ENCODE peak calls at places on chromosomes 16 and 17, in seven cellular contexts. One of them, this sample, is unnamed.

GRCh38 chr16:15953477-15953876 is 4.1 kb downstream of the ABCC1 start:
- DNase-seq in activated CD8-positive, alpha-beta memory T cell treated with anti-CD3 and anti-CD28 coated beads for 24 hours: no peak
- DNase-seq in H7: no peak
- DNase-seq in cardiac muscle cell: no peak
- DNase-seq in iris pigment epithelial cell: no peak
- DNase-seq in AG09319: no peak
- DNase-seq in cardiac fibroblast: no peak
- DNase-seq in this sample: no peak

GRCh38 chr16:89422527-89422904 is 67.8 kb downstream of the ANKRD11 start:
- DNase-seq in activated CD8-positive, alpha-beta memory T cell treated with anti-CD3 and anti-CD28 coated beads for 24 hours: peak; percentile 77
- DNase-seq in H7: no peak
- DNase-seq in cardiac muscle cell: no peak
- DNase-seq in iris pigment epithelial cell: peak; percentile 59
- DNase-seq in AG09319: no peak
- DNase-seq in cardiac fibroblast: peak; percentile 90
- DNase-seq in this sample: no peak

GRCh38 chr16:49679085-49679484 is 176.8 kb downstream of the ZNF423 start:
- DNase-seq in activated CD8-positive, alpha-beta memory T cell treated with anti-CD3 and anti-CD28 coated beads for 24 hours: no peak
- DNase-seq in H7: no peak
- DNase-seq in cardiac muscle cell: no peak
- DNase-seq in iris pigment epithelial cell: no peak
- DNase-seq in AG09319: no peak
- DNase-seq in cardiac fibroblast: no peak
- DNase-seq in this sample: no peak

GRCh38 chr17:35895602-35896001 is 15.4 kb upstream of the CCL5 start:
- DNase-seq in activated CD8-positive, alpha-beta memory T cell treated with anti-CD3 and anti-CD28 coated beads for 24 hours: no peak
- DNase-seq in H7: no peak
- DNase-seq in cardiac muscle cell: no peak
- DNase-seq in iris pigment epithelial cell: peak; percentile 76
- DNase-seq in AG09319: no peak
- DNase-seq in cardiac fibroblast: peak; percentile 83
- DNase-seq in this sample: no peak

GRCh38 chr16:72066747-72067146 is 3.7 kb downstream of the HPR start:
- DNase-seq in activated CD8-positive, alpha-beta memory T cell treated with anti-CD3 and anti-CD28 coated beads for 24 hours: no peak
- DNase-seq in H7: peak; percentile 39
- DNase-seq in cardiac muscle cell: peak; percentile 72
- DNase-seq in iris pigment epithelial cell: peak; percentile 42
- DNase-seq in AG09319: no peak
- DNase-seq in cardiac fibroblast: peak; percentile 57
- DNase-seq in this sample: peak; percentile 46

GRCh38 chr16:4283939-4284338 is 11.1 kb upstream of the TFAP4 start:
- DNase-seq in activated CD8-positive, alpha-beta memory T cell treated with anti-CD3 and anti-CD28 coated beads for 24 hours: no peak
- DNase-seq in H7: no peak
- DNase-seq in cardiac muscle cell: no peak
- DNase-seq in iris pigment epithelial cell: peak; percentile 46
- DNase-seq in AG09319: no peak
- DNase-seq in cardiac fibroblast: no peak
- DNase-seq in this sample: no peak

GRCh38 chr16:21167360-21167759 is 8.9 kb downstream of the LDAF1 start:
- DNase-seq in activated CD8-positive, alpha-beta memory T cell treated with anti-CD3 and anti-CD28 coated beads for 24 hours: no peak
- DNase-seq in H7: no peak
- DNase-seq in cardiac muscle cell: no peak
- DNase-seq in iris pigment epithelial cell: peak; percentile 95
- DNase-seq in AG09319: no peak
- DNase-seq in cardiac fibroblast: peak; percentile 97
- DNase-seq in this sample: no peak

GRCh38 chr16:67648088-67648763 is 3.3 kb downstream of the CARMIL2 start:
- DNase-seq in activated CD8-positive, alpha-beta memory T cell treated with anti-CD3 and anti-CD28 coated beads for 24 hours: no peak
- DNase-seq in H7: peak; percentile 65
- DNase-seq in cardiac muscle cell: no peak
- DNase-seq in iris pigment epithelial cell: no peak
- DNase-seq in AG09319: no peak
- DNase-seq in cardiac fibroblast: no peak
- DNase-seq in this sample: no peak

GRCh38 chr17:73340093-73340596 is 28.3 kb upstream of the CDC42EP4 start:
- DNase-seq in activated CD8-positive, alpha-beta memory T cell treated with anti-CD3 and anti-CD28 coated beads for 24 hours: no peak
- DNase-seq in H7: no peak
- DNase-seq in cardiac muscle cell: no peak
- DNase-seq in iris pigment epithelial cell: peak; percentile 96
- DNase-seq in AG09319: peak; percentile 86
- DNase-seq in cardiac fibroblast: peak; percentile 97
- DNase-seq in this sample: no peak

GRCh38 chr16:21239646-21240045 is 6.1 kb downstream of the ANKS4B start:
- DNase-seq in activated CD8-positive, alpha-beta memory T cell treated with anti-CD3 and anti-CD28 coated beads for 24 hours: no peak
- DNase-seq in H7: no peak
- DNase-seq in cardiac muscle cell: no peak
- DNase-seq in iris pigment epithelial cell: no peak
- DNase-seq in AG09319: no peak
- DNase-seq in cardiac fibroblast: no peak
- DNase-seq in this sample: no peak

GRCh38 chr17:19244357-19244756 is 7.2 kb downstream of the EPN2 start:
- DNase-seq in activated CD8-positive, alpha-beta memory T cell treated with anti-CD3 and anti-CD28 coated beads for 24 hours: no peak
- DNase-seq in H7: no peak
- DNase-seq in cardiac muscle cell: no peak
- DNase-seq in iris pigment epithelial cell: no peak
- DNase-seq in AG09319: no peak
- DNase-seq in cardiac fibroblast: no peak
- DNase-seq in this sample: no peak

GRCh38 chr16:84453061-84453752 is 51.3 kb downstream of the MEAK7 start:
- DNase-seq in activated CD8-positive, alpha-beta memory T cell treated with anti-CD3 and anti-CD28 coated beads for 24 hours: peak; percentile 41
- DNase-seq in H7: peak; percentile 47
- DNase-seq in cardiac muscle cell: no peak
- DNase-seq in iris pigment epithelial cell: no peak
- DNase-seq in AG09319: no peak
- DNase-seq in cardiac fibroblast: no peak
- DNase-seq in this sample: no peak

GRCh38 chr17:6023452-6023851 is 46.7 kb upstream of the WSCD1 start:
- DNase-seq in activated CD8-positive, alpha-beta memory T cell treated with anti-CD3 and anti-CD28 coated beads for 24 hours: no peak
- DNase-seq in H7: no peak
- DNase-seq in cardiac muscle cell: no peak
- DNase-seq in iris pigment epithelial cell: no peak
- DNase-seq in AG09319: no peak
- DNase-seq in cardiac fibroblast: no peak
- DNase-seq in this sample: no peak

GRCh38 chr16:53864819-53865491 is 161.0 kb downstream of the FTO start:
- DNase-seq in activated CD8-positive, alpha-beta memory T cell treated with anti-CD3 and anti-CD28 coated beads for 24 hours: no peak
- DNase-seq in H7: no peak
- DNase-seq in cardiac muscle cell: no peak
- DNase-seq in iris pigment epithelial cell: peak; percentile 36
- DNase-seq in AG09319: no peak
- DNase-seq in cardiac fibroblast: peak; percentile 59
- DNase-seq in this sample: no peak

GRCh38 chr16:4203748-4204147 is 38.1 kb downstream of the SRL start:
- DNase-seq in activated CD8-positive, alpha-beta memory T cell treated with anti-CD3 and anti-CD28 coated beads for 24 hours: no peak
- DNase-seq in H7: no peak
- DNase-seq in cardiac muscle cell: no peak
- DNase-seq in iris pigment epithelial cell: no peak
- DNase-seq in AG09319: no peak
- DNase-seq in cardiac fibroblast: no peak
- DNase-seq in this sample: no peak

This sample was measured in CD4-positive, CD25-positive, alpha-beta regulatory T cell.